ENCODE peak calls at places on chromosomes 5 and 9, in four cellular contexts. O, Q, W and N are unnamed samples.

GRCh38 chr5:149656576-149657182 is 73.4 kb upstream of the PPARGC1B start:
- DNase-seq in O (peak; percentile 75), W (no peak), Q (peak; percentile 44), N (no peak)

GRCh38 chr5:11426442-11426841 is 477.8 kb downstream of the CTNND2 start:
- DNase-seq in O (no peak), W (no peak), Q (no peak), N (no peak)

GRCh38 chr5:55160493-55161209 is 680 bp downstream of the GPX8 start:
- DNase-seq in W (no peak), O (no peak), Q (peak; percentile 66), N (no peak)

GRCh38 chr9:138115506-138115905 is 237.9 kb downstream of the CACNA1B start:
- DNase-seq in O (no peak), W (no peak), Q (no peak), N (no peak)

GRCh38 chr5:138708761-138709160 is 44.5 kb upstream of the CTNNA1 start:
- DNase-seq in Q (no peak), W (no peak), O (no peak), N (no peak)

GRCh38 chr5:3119435-3119834 is 368.0 kb upstream of the IRX2 start:
- DNase-seq in W (no peak), Q (no peak), O (no peak), N (no peak)

GRCh38 chr9:14221558-14221957 is 92.4 kb downstream of the NFIB start:
- DNase-seq in O (peak; percentile 70), W (no peak), Q (peak; percentile 9), N (no peak)

GRCh38 chr9:88198346-88198807 is 60.1 kb upstream of the SPATA31C2 start:
- DNase-seq in O (peak; percentile 30), Q (peak; percentile 56), W (no peak), N (no peak)

GRCh38 chr9:26170224-26170623 is 492.0 kb upstream of the TUSC1 start:
- DNase-seq in Q (no peak), O (no peak), W (no peak), N (no peak)

GRCh38 chr5:140633081-140633471 is at the start of gene CD14:
- DNase-seq in W (no peak), Q (peak; percentile 52), O (peak; percentile 62), N (peak; percentile 25)

DNA sequence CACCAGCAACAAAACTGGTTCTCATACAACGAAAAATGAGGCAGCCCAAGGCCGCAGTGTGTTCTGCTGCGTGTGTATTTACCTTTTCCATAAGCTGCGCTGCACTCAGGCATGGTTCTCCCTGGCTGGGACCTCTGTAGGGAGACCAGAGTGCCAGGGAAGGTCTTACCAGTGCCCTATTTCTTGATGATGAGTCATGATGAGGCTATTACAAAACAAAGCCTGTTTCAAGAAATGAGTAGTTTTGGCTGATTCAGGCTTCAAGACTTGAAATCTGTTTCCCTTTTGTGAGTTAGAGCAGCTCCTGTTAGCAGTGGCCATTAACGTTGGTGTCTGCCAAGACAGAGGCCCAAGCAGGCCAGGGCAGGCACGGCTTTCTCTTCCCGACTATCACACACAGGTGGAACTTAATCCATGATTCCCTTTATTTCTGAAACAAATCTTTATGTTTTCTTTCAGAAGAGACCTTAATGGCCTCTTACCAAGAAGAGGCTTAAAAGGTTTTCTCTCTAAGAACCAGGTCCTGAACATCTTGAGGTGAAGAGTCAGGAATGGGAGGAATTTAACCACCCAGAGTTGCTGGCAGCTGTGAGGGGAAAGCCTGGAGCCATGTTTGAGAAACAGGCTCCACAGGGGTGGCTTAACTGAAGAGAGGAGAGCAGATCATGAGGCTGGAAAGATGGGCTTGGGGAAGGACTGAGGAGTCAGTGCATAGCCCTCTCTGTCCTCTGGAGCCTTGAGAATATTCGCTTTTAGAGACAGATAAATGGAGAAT is 41.4 kb upstream of the TIFAB start:
- DNase-seq in W (no peak), Q (no peak), O (no peak), N (peak; percentile 22)
- H3K27ac ChIP-seq in W (no peak overlapping the region), Q (no peak overlapping the region), O (no peak overlapping the region), N (no peak overlapping the region)

GRCh38 chr5:83547889-83548288 is 76.3 kb downstream of the VCAN start:
- DNase-seq in O (no peak), Q (no peak), W (no peak), N (no peak)
- H3K27ac ChIP-seq in O (no peak overlapping the region), Q (no peak overlapping the region), W (no peak overlapping the region), N (no peak overlapping the region)

GRCh38 chr5:69206528-69207190 is 17.3 kb downstream of the CENPH start:
- DNase-seq in W (no peak), Q (no peak), O (peak; percentile 36), N (no peak)
- H3K27ac ChIP-seq in W (no peak overlapping the region), Q (no peak overlapping the region), O (no peak overlapping the region), N (no peak overlapping the region)

DNA sequence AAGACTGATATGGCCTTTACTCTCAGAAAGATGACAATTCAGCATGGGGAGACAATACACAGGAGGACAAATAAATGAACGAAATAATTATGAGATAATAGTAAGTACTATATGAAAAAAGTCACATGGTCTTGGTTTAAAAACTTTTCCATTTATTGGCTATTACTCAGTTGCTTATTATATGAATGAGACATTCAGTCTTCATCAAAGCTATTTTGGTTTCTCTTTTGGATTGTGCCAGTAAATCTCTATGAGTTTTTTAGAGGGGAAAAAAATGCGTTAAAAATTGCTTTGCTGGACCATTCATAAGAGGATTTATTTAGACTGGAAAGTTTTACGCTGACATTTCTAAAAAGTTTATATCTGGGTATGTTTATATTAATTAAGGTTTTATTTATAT is 137.7 kb downstream of the AOPEP start:
- DNase-seq in W (no peak), O (no peak), Q (no peak), N (no peak)
- H3K27ac ChIP-seq in W (no peak overlapping the region), O (no peak overlapping the region), Q (no peak overlapping the region), N (no peak overlapping the region)

DNA sequence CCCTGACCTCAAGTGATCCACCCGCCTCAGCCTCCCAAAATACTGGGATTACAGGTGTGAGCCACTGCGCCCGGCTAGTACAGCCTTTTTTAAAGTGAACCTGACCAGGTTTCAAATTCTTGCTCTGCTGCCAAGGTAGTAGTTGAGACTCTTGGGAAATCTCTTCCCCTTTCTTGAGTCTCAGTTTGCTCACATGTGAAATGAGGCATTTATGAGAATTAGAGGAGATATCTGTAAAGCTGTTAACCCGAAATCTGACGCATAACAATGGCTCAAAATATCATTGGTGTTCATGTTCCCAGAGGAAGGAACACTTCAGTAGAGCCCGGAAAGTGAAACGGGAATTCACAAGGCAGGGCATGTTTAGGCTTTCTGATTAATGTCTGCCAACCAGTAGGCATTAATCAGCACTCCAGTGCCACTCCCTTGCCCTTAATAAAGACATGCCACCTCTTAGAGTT is 1.5 kb downstream of the ARPC5L start:
- DNase-seq in O (peak; percentile 85), W (no peak), Q (no peak), N (no peak)
- H3K27ac ChIP-seq in O (peak overlapping the region; percentile 59), W (no peak overlapping the region), Q (peak overlapping the region; percentile 97), N (no peak overlapping the region)

GRCh38 chr9:115263731-115264130 is 145.8 kb upstream of the TNC start:
- DNase-seq in W (no peak), O (no peak), Q (no peak), N (no peak)

GRCh38 chr9:115264333-115264732 is 146.4 kb upstream of the TNC start:
- DNase-seq in Q (no peak), O (no peak), W (no peak), N (no peak)

GRCh38 chr9:115262477-115262876 is 144.5 kb upstream of the TNC start:
- DNase-seq in W (no peak), O (peak; percentile 88), Q (peak; percentile 77), N (no peak)

GRCh38 chr9:115262952-115263351 is 145.0 kb upstream of the TNC start:
- DNase-seq in O (no peak), Q (no peak), W (no peak), N (no peak)

GRCh38 chr9:115261656-115262081 is 143.7 kb upstream of the TNC start:
- DNase-seq in Q (no peak), W (no peak), O (no peak), N (no peak)
- H3K27ac ChIP-seq in Q (no peak overlapping the region), W (no peak overlapping the region), O (no peak overlapping the region), N (no peak overlapping the region)